ENCODE peak calls at places on chromosomes 5 and 9, in five cellular contexts. P is iris pigment epithelial cell, L is foreskin fibroblast, H is pancreas, O is substantia nigra. B is an unnamed sample.

GRCh38 chr9:126650404-126650804 is 36.7 kb downstream of the LMX1B start:
- DNase-seq in O (no peak), P (no peak), L (no peak), H (no peak), B (no peak)

GRCh38 chr5:68535121-68535520 is 319.6 kb downstream of the PIK3R1 start:
- DNase-seq in P (no peak), H (no peak), L (no peak), O (no peak), B (no peak)

GRCh38 chr9:22237497-22238363 is 208.9 kb upstream of the DMRTA1 start:
- DNase-seq in O (no peak), L (peak; percentile 88), P (peak; percentile 96), H (no peak), B (no peak)

GRCh38 chr5:97002983-97003382 is 67.1 kb downstream of the LNPEP start:
- DNase-seq in H (no peak), O (no peak), L (peak; percentile 5), P (peak; percentile 28), B (no peak)

GRCh38 chr5:149904977-149905376 is 39.6 kb downstream of the PDE6A start:
- DNase-seq in H (no peak), P (no peak), L (no peak), O (no peak), B (no peak)

GRCh38 chr9:136057236-136058151 is 37.6 kb downstream of the NACC2 start:
- DNase-seq in L (no peak), O (no peak), H (no peak), P (no peak), B (no peak)

GRCh38 chr5:110194191-110194590 is 504.5 kb downstream of the MAN2A1 start:
- DNase-seq in P (no peak), L (no peak), H (no peak), O (no peak), B (no peak)

GRCh38 chr5:73278693-73279092 is 105.7 kb downstream of the TMEM174 start:
- DNase-seq in P (no peak), O (no peak), L (no peak), H (peak; percentile 29), B (no peak)

GRCh38 chr5:67010684-67011409 is 185.8 kb downstream of the CD180 start:
- DNase-seq in P (peak; percentile 83), O (no peak), L (peak; percentile 94), H (no peak), B (no peak)

GRCh38 chr9:123131258-123131657 is 97.8 kb downstream of the GPR21 start:
- DNase-seq in L (peak; percentile 63), O (no peak), H (no peak), P (peak; percentile 87), B (no peak)

GRCh38 chr9:20207161-20207560 is 415.1 kb downstream of the MLLT3 start:
- DNase-seq in O (no peak), H (no peak), L (peak; percentile 70), P (no peak), B (no peak)

GRCh38 chr5:127919006-127919796 is 164.4 kb upstream of the SLC12A2 start:
- DNase-seq in H (no peak), O (no peak), L (no peak), P (no peak), B (no peak)

GRCh38 chr5:77168884-77169254 is 41.6 kb upstream of the PDE8B start:
- DNase-seq in L (no peak), H (no peak), P (peak; percentile 6), O (no peak), B (no peak)

GRCh38 chr5:149611327-149611726 is 30.0 kb downstream of the ARHGEF37 start:
- DNase-seq in P (peak; percentile 86), L (peak; percentile 65), O (no peak), H (no peak), B (no peak)

GRCh38 chr5:173455599-173455957 is 127.4 kb upstream of the STC2 start:
- DNase-seq in L (no peak), H (no peak), P (no peak), O (no peak), B (no peak)

GRCh38 chr9:125325821-125326220 is 64.2 kb downstream of the GAPVD1 start:
- DNase-seq in P (peak; percentile 53), H (no peak), O (no peak), L (peak; percentile 47), B (no peak)

GRCh38 chr9:120931278-120932085 is 4.9 kb upstream of the TRAF1 start:
- DNase-seq in O (no peak), H (no peak), P (peak; percentile 76), L (peak; percentile 76), B (no peak)

GRCh38 chr9:129208191-129209091 is 30.4 kb upstream of the IER5L start:
- DNase-seq in L (no peak), P (no peak), O (no peak), H (no peak), B (no peak)

GRCh38 chr9:14547245-14548060 is 145.8 kb downstream of the ZDHHC21 start:
- DNase-seq in P (no peak), H (no peak), O (no peak), L (no peak), B (no peak)

GRCh38 chr9:137880160-137880975 is 2.8 kb downstream of the CACNA1B start:
- DNase-seq in O (no peak), P (no peak), H (no peak), L (no peak), B (no peak)

GRCh38 chr5:181173027-181173419 is 25.6 kb downstream of the OR2V2 start:
- DNase-seq in L (no peak), O (no peak), H (peak; percentile 46), P (no peak), B (no peak)